ENCODE peak calls at places on chromosome 15, in five cellular contexts. F is A549; N is RWPE1; P is CD8-positive, alpha-beta memory T cell; G is tibial nerve. X is an unnamed sample.

GRCh38 chr15:90423920-90424319 is 35.9 kb downstream of the IQGAP1 start:
- DNase-seq in F (no peak), N (no peak), P (no peak), G (no peak), X (no peak)

GRCh38 chr15:35305906-35306305 is 220.8 kb upstream of the NANOGP8 start:
- DNase-seq in F (peak; percentile 65), N (peak; percentile 45), P (no peak), G (no peak), X (no peak)

GRCh38 chr15:65306551-65306950 is 2.1 kb downstream of the RNU5B-1 start:
- DNase-seq in F (no peak), N (no peak), P (no peak), G (no peak), X (no peak)

GRCh38 chr15:51864408-51865056 is 35.1 kb downstream of the TMOD3 start:
- DNase-seq in F (no peak), N (peak; percentile 95), P (no peak), G (no peak), X (no peak)

GRCh38 chr15:47553933-47554332 is 163.4 kb upstream of the SEMA6D start:
- DNase-seq in F (no peak), N (no peak), P (no peak), G (no peak), X (no peak)

GRCh38 chr15:65766422-65767263 is 25.4 kb downstream of the DENND4A start:
- DNase-seq in F (peak; percentile 23), N (no peak), P (no peak), G (no peak), X (no peak)

GRCh38 chr15:70133781-70134180 is 36.1 kb upstream of the TLE3 start:
- DNase-seq in F (no peak), N (no peak), P (no peak), G (no peak), X (no peak)

GRCh38 chr15:92653836-92654524 is 1.6 kb downstream of the FAM174B start:
- DNase-seq in F (peak; percentile 55), N (no peak), P (no peak), G (no peak), X (peak; percentile 25)

GRCh38 chr15:92797168-92798052 is 102.7 kb upstream of the CHD2 start:
- DNase-seq in F (peak; percentile 84), N (no peak), P (peak; percentile 50), G (no peak), X (no peak)

GRCh38 chr15:66952756-66953522 is 112.5 kb upstream of the SMAD3 start:
- DNase-seq in F (no peak), N (no peak), P (no peak), G (no peak), X (no peak)

GRCh38 chr15:33313491-33313890 is 2.7 kb downstream of the RYR3 start:
- DNase-seq in F (no peak), N (peak; percentile 83), P (no peak), G (no peak), X (no peak)

GRCh38 chr15:57732526-57733331 is 26.2 kb downstream of the POLR2M start:
- DNase-seq in F (peak; percentile 64), N (peak; percentile 47), P (peak; percentile 51), G (peak; percentile 38), X (no peak)

GRCh38 chr15:69841046-69841828 is 256.5 kb downstream of the TLE3 start:
- DNase-seq in F (no peak), N (no peak), P (no peak), G (no peak), X (no peak)

GRCh38 chr15:98888839-98889479 is 118.6 kb downstream of the PGPEP1L start:
- DNase-seq in F (peak; percentile 85), N (no peak), P (no peak), G (no peak), X (no peak)

GRCh38 chr15:59885832-59886231 is 118.3 kb upstream of the FOXB1 start:
- DNase-seq in F (no peak), N (peak; percentile 90), P (no peak), G (no peak), X (no peak)

GRCh38 chr15:85706779-85707518 is 87.8 kb downstream of the KLHL25 start:
- DNase-seq in F (no peak), N (no peak), P (peak; percentile 69), G (no peak), X (no peak)

GRCh38 chr15:72136170-72137051 is 18.2 kb downstream of the SENP8 start:
- DNase-seq in F (no peak), N (no peak), P (no peak), G (no peak), X (no peak)

GRCh38 chr15:67070150-67070549 is 4.7 kb downstream of the SMAD3 start:
- DNase-seq in F (no peak), N (no peak), P (no peak), G (no peak), X (no peak)

DNA sequence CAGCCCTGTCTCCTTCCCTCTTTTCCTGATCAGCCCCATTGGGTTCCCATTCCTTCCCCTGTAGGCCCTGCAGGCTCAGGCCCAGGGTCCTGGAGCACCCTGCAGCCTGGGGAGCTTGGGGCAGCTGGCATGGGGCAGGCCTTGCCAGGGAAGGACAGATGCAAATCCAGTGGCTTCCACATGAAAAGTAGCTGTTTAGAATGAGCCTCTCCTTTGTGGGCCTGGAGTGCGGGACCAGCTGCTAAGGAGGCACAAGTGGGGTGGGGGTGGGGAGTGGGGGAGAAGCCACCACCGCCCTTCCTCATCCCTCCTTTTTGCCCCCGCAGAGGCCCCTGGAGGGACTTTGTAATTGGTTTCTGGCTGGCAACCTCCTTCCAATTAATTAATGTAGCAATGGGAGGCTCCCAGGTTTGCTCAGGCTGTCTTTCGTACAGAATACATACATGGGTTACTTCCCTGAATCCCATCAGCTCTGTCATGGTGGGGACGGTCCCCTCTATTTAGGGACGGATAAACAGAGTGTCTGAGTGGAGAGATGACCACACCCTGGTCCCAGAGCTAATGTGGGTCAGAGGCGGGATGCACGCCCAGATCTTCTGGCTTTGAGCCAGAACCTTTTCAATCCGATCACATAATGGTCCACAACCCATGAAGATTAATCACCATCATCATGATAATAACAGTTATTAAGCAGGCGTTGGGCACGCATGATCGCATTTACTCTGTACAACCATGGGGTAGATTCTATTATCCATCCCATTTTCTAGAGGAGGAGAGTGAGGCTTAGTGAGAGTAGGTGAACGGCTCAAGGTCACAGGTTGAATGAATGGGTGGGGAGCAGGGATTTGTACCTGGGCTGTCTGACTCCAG is 6.1 kb downstream of the CORO2B start:
- DNase-seq in F (no peak), N (no peak), P (no peak), G (no peak), X (peak; percentile 46)
- H3K27ac ChIP-seq in F (peak overlapping the region; percentile 72), N (no peak overlapping the region), P (no peak overlapping the region), G (peak overlapping the region; percentile 77), X (peak overlapping the region; percentile 92)

GRCh38 chr15:31323627-31324026 is 3.0 kb upstream of the KLF13 start:
- DNase-seq in F (no peak), N (no peak), P (no peak), G (no peak), X (no peak)

GRCh38 chr15:31324739-31325431 is 1.8 kb upstream of the KLF13 start:
- DNase-seq in F (no peak), N (no peak), P (no peak), G (no peak), X (no peak)

GRCh38 chr15:31320022-31320421 is 6.6 kb upstream of the KLF13 start:
- DNase-seq in F (no peak), N (no peak), P (no peak), G (no peak), X (no peak)

GRCh38 chr15:31321418-31321817 is 5.2 kb upstream of the KLF13 start:
- DNase-seq in F (no peak), N (no peak), P (no peak), G (no peak), X (no peak)

GRCh38 chr15:31322486-31322885 is 4.1 kb upstream of the KLF13 start:
- DNase-seq in F (no peak), N (no peak), P (no peak), G (no peak), X (no peak)
- H3K27ac ChIP-seq in F (no peak overlapping the region), N (no peak overlapping the region), P (no peak overlapping the region), G (no peak overlapping the region), X (no peak overlapping the region)

GRCh38 chr15:77064118-77064517 is 6.8 kb downstream of the TSPAN3 start:
- DNase-seq in F (no peak), N (no peak), P (no peak), G (no peak), X (no peak)

GRCh38 chr15:77066961-77067690 is 3.8 kb downstream of the TSPAN3 start:
- DNase-seq in F (peak; percentile 85), N (peak; percentile 36), P (no peak), G (no peak), X (no peak)

GRCh38 chr15:77067691-77068367 is 3.1 kb downstream of the TSPAN3 start:
- DNase-seq in F (no peak), N (no peak), P (no peak), G (no peak), X (no peak)

GRCh38 chr15:77063249-77063648 is 7.7 kb downstream of the TSPAN3 start:
- DNase-seq in F (no peak), N (no peak), P (no peak), G (no peak), X (no peak)

GRCh38 chr15:77064539-77065308 is 6.2 kb downstream of the TSPAN3 start:
- DNase-seq in F (peak; percentile 57), N (peak; percentile 38), P (no peak), G (no peak), X (no peak)
- H3K27ac ChIP-seq in F (peak overlapping the region; percentile 2), N (no peak overlapping the region), P (peak overlapping the region; percentile 20), G (no peak overlapping the region), X (no peak overlapping the region)

GRCh38 chr15:78049691-78050440 is 27.6 kb downstream of the TBC1D2B start:
- DNase-seq in F (no peak), N (no peak), P (peak; percentile 66), G (no peak), X (no peak)
- H3K27ac ChIP-seq in F (no peak overlapping the region), N (no peak overlapping the region), P (peak overlapping the region; percentile 75), G (peak overlapping the region; percentile 82), X (no peak overlapping the region)

GRCh38 chr15:83658406-83658805 is 4.5 kb downstream of the ADAMTSL3 start:
- DNase-seq in F (no peak), N (no peak), P (no peak), G (no peak), X (no peak)
- H3K27ac ChIP-seq in F (no peak overlapping the region), N (no peak overlapping the region), P (no peak overlapping the region), G (peak overlapping the region; percentile 4), X (no peak overlapping the region)

GRCh38 chr15:40043927-40044716 is 5.1 kb upstream of the SRP14 start:
- DNase-seq in F (no peak), N (no peak), P (no peak), G (no peak), X (no peak)
- H3K27ac ChIP-seq in F (peak overlapping the region; percentile 85), N (peak overlapping the region; percentile 61), P (no peak overlapping the region), G (peak overlapping the region; percentile 68), X (no peak overlapping the region)

X was measured in substantia nigra.